ENCODE peak calls at places on chromosomes 16 and 17, in seven cellular contexts. I is brain microvascular endothelial cell, O is SK-N-SH, F is hepatocyte, Q is IMR-90, X is transverse colon, B is neuronal stem cell. W is an unnamed sample.

GRCh38 chr16:54281535-54282201 is 4.9 kb downstream of the IRX3 start:
- DNase-seq in I (no peak), O (no peak), B (no peak), Q (no peak), F (peak; percentile 43), X (peak; percentile 11), W (no peak)

GRCh38 chr17:60989439-60989838 is 311.8 kb downstream of the BCAS3 start:
- DNase-seq in X (no peak), I (no peak), O (peak; percentile 32), Q (no peak), F (no peak), B (no peak), W (no peak)

GRCh38 chr16:17467923-17468540 is 2.7 kb downstream of the XYLT1 start:
- DNase-seq in I (peak; percentile 14), O (peak; percentile 80), F (peak; percentile 82), Q (peak; percentile 69), X (peak; percentile 80), B (peak; percentile 59), W (no peak)

GRCh38 chr17:41413982-41414381 is 10.4 kb downstream of the KRT37 start:
- DNase-seq in X (no peak), F (no peak), I (no peak), O (no peak), Q (no peak), B (no peak), W (no peak)

GRCh38 chr16:29909398-29909797 is 9.1 kb downstream of the ASPHD1 start:
- DNase-seq in Q (peak; percentile 65), O (no peak), I (no peak), X (no peak), B (no peak), F (no peak), W (no peak)

GRCh38 chr17:63398680-63399079 is 47.4 kb downstream of the CYB561 start:
- DNase-seq in I (no peak), Q (peak; percentile 29), B (no peak), O (no peak), X (no peak), F (no peak), W (no peak)

GRCh38 chr17:75927286-75927922 is 13.4 kb downstream of the FBF1 start:
- DNase-seq in X (peak; percentile 27), F (no peak), Q (no peak), O (peak; percentile 75), I (no peak), B (no peak), W (no peak)

GRCh38 chr16:533391-534088 is 6.0 kb downstream of the CAPN15 start:
- DNase-seq in O (no peak), F (peak; percentile 86), Q (no peak), B (no peak), X (peak; percentile 85), I (no peak), W (no peak)

GRCh38 chr16:64711596-64711995 is 410.3 kb downstream of the CDH11 start:
- DNase-seq in B (no peak), O (no peak), F (no peak), X (no peak), Q (no peak), I (no peak), W (no peak)

GRCh38 chr17:55926276-55926995 is 175.6 kb downstream of the PCTP start:
- DNase-seq in F (no peak), Q (no peak), O (no peak), I (no peak), X (no peak), B (no peak), W (no peak)

GRCh38 chr17:63988741-63989621 is 9.2 kb upstream of the PRR29 start:
- DNase-seq in B (no peak), I (no peak), O (no peak), F (peak; percentile 74), Q (no peak), X (no peak), W (no peak)

GRCh38 chr16:49856741-49857330 is 924 bp upstream of the ZNF423 start:
- DNase-seq in X (peak; percentile 86), I (peak; percentile 81), F (peak; percentile 93), O (peak; percentile 92), Q (peak; percentile 55), B (peak; percentile 77), W (peak; percentile 59)

GRCh38 chr17:20116683-20117309 is 107.6 kb downstream of the SPECC1 start:
- DNase-seq in Q (peak; percentile 41), B (peak; percentile 64), I (peak; percentile 11), X (peak; percentile 33), F (peak; percentile 71), O (peak; percentile 66), W (peak; percentile 39)

GRCh38 chr16:54938351-54939346 is 8.0 kb downstream of the IRX5 start:
- DNase-seq in F (no peak), I (no peak), O (no peak), Q (no peak), B (peak; percentile 42), X (no peak), W (no peak)

GRCh38 chr16:49600541-49600940 is 226.9 kb downstream of the C16orf78 start:
- DNase-seq in X (no peak), O (peak; percentile 88), Q (no peak), I (no peak), F (no peak), B (no peak), W (no peak)

GRCh38 chr16:50862818-50863672 is 121.2 kb downstream of the CYLD start:
- DNase-seq in Q (no peak), X (no peak), I (no peak), O (peak; percentile 45), B (no peak), F (no peak), W (no peak)

GRCh38 chr16:58533751-58534470 is 18.6 kb downstream of the SETD6 start:
- DNase-seq in O (no peak), I (no peak), Q (no peak), F (peak; percentile 11), B (no peak), X (no peak), W (no peak)
- H3K36me3 ChIP-seq in O (peaks cover 81% of the 10 kb centered on the region), I (peaks cover 83% of the 10 kb centered on the region), Q (peaks cover 63% of the 10 kb centered on the region), F (peaks cover 7% of the 10 kb centered on the region), B (peaks cover 98% of the 10 kb centered on the region), X (peaks cover 2% of the 10 kb centered on the region), W (peaks cover 94% of the 10 kb centered on the region)

DNA sequence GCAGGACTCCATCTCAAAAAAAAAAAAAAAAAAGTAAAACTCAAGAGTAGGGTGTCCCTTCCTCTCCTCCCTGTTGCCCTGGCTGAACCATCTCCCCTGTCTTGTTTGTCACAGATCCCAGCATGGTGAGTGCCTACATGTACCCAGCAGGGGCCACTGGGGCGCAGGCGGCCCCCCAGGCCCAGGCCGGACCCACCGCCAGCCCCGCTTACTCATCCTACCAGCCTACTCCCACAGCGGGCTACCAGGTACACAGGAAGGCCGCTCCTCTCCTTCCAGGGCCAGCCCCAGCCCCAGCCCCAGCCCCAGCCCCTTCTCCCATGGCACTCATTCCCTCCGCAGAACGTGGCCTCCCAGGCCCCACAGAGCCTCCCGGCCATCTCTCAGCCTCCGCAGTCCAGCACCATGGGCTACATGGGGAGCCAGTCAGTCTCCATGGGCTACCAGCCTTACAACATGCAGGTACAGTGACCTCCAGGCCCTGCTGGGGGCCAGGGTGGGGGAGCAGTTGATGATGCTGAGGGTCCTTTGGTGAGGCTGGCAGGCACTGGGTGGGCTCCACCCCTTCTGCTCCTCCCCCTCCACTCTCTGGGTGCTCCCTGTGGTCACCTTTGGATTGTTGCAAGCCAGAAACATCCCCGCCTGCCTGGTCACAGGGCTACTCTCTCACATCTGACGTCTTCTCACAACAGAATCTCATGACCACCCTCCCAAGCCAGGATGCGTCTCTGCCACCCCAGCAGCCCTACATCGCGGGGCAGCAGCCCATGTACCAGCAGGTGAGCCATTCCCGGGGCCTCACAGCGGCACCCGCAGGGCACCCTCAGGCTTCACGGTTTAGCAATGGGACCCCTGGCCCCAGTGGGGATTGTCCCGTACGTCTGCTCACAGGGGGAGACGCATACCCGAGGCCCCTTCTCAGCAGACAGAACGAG is 2.5 kb upstream of the MRPL12 start:
- DNase-seq in I (no peak), O (no peak), B (no peak), Q (no peak), X (no peak), F (no peak), W (no peak)
- H3K36me3 ChIP-seq in I (peaks cover 64% of the 10 kb centered on the region), O (peaks cover 63% of the 10 kb centered on the region), B (peaks cover 78% of the 10 kb centered on the region), Q (peaks cover 47% of the 10 kb centered on the region), X (no peaks in the 10 kb centered on the region), F (no peaks in the 10 kb centered on the region), W (peaks cover 85% of the 10 kb centered on the region)

GRCh38 chr17:82089723-82090548 is 8.1 kb downstream of the FASN start:
- DNase-seq in O (no peak), I (no peak), F (no peak), X (no peak), Q (no peak), B (no peak), W (no peak)

GRCh38 chr17:82090549-82091263 is 7.3 kb downstream of the FASN start:
- DNase-seq in Q (no peak), O (no peak), X (no peak), B (no peak), I (no peak), F (no peak), W (no peak)

GRCh38 chr17:82092094-82092586 is 5.9 kb downstream of the FASN start:
- DNase-seq in O (no peak), X (no peak), I (no peak), F (no peak), Q (no peak), B (no peak), W (no peak)

GRCh38 chr17:82092628-82092994 is 5.4 kb downstream of the FASN start:
- DNase-seq in I (no peak), Q (no peak), O (no peak), X (peak; percentile 7), F (no peak), B (no peak), W (no peak)

DNA sequence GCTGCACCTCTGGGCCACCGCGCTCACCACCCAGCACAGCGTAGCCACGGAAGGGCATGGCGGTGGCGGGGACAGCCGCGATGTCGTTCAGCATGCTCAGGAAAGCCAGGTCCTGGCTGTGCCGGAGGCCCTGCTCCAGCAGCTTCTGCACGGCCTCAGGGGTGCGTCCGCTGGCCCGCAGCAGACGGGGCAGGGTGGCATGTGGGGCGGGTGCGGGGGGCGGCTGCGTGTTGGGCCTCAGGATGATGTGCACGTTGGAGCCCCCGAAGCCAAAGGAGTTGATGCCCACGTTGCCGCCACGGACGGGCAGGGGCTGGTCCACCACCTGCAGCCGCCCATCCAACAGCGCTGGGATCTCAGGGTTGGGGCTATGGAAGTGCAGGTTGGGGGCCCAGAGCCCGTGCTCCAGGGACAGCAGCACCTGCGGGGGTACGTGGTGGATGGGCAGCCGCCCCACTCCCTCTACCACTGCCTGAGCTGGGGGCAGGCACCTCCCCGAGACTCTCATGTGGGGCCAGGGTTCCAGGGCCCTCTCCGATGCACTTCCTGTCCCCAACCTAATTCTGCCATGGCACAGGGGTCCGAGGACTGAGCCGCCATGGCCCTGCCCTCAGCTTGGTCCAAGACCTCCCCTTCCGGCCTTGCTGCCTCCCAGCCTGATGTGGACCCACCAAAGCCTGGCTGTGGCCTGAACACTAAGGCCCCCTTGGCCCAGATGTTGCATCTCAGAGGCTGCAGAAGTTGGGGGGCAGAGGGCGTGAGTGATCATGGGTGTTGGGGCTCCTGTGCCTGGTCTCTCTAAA is 6.6 kb downstream of the FASN start:
- DNase-seq in I (no peak), F (no peak), Q (no peak), O (no peak), B (no peak), X (no peak), W (no peak)
- H3K36me3 ChIP-seq in I (peaks cover 93% of the 10 kb centered on the region), F (no peaks in the 10 kb centered on the region), Q (peaks cover 85% of the 10 kb centered on the region), O (peaks cover 36% of the 10 kb centered on the region), B (peaks cover 99% of the 10 kb centered on the region), X (no peaks in the 10 kb centered on the region), W (peaks cover 96% of the 10 kb centered on the region)

GRCh38 chr17:36791961-36792475 is 145.3 kb upstream of the LHX1 start:
- DNase-seq in I (no peak), O (peak; percentile 68), F (no peak), B (no peak), Q (no peak), X (no peak), W (no peak)
- H3K36me3 ChIP-seq in I (no peaks in the 10 kb centered on the region), O (no peaks in the 10 kb centered on the region), F (no peaks in the 10 kb centered on the region), B (no peaks in the 10 kb centered on the region), Q (no peaks in the 10 kb centered on the region), X (no peaks in the 10 kb centered on the region), W (no peaks in the 10 kb centered on the region)

W was measured in HAP-1.